ENCODE peak calls at places on chromosomes 13 and 19, in seven cellular contexts. Y is cardiac muscle cell, A is colonic mucosa, H is neural progenitor cell, E is esophagus muscularis mucosa, V is AG09309, T is right lobe of liver. D is an unnamed sample.
A peak's percentile ranks its signal among the peaks of the same experiment; 100 is the strongest.

GRCh38 chr19:55405638-55406037 is 1.9 kb downstream of the UBE2S start:
- DNase-seq in E (no peak), H (no peak), T (no peak), V (no peak), Y (no peak), A (no peak), D (no peak)

GRCh38 chr13:93060144-93060543 is 166.5 kb upstream of the GPC6 start:
- DNase-seq in E (no peak), Y (no peak), T (no peak), H (no peak), A (no peak), V (no peak), D (no peak)

GRCh38 chr13:102948006-102948405 is 102.2 kb downstream of the ERCC5 start:
- DNase-seq in T (no peak), V (no peak), H (peak; percentile 63), E (no peak), Y (no peak), A (no peak), D (no peak)

GRCh38 chr19:29964171-29964570 is 22.1 kb downstream of the URI1 start:
- DNase-seq in E (no peak), T (no peak), Y (no peak), A (no peak), V (no peak), H (no peak), D (no peak)

GRCh38 chr13:82976499-82976898 is 905.8 kb downstream of the SLITRK1 start:
- DNase-seq in Y (no peak), A (no peak), T (no peak), E (no peak), H (no peak), V (no peak), D (no peak)

GRCh38 chr19:19423322-19423721 is 17.8 kb downstream of the GATAD2A start:
- DNase-seq in A (no peak), T (peak; percentile 85), Y (no peak), V (no peak), E (no peak), H (no peak), D (no peak)

GRCh38 chr19:12484011-12484370 is 625 bp downstream of the ZNF709 start:
- DNase-seq in V (no peak), T (no peak), E (no peak), H (no peak), Y (no peak), A (no peak), D (no peak)

GRCh38 chr13:49329831-49330545 is 82.3 kb downstream of the CDADC1 start:
- DNase-seq in V (no peak), H (no peak), E (no peak), T (no peak), A (no peak), Y (peak; percentile 10), D (no peak)

GRCh38 chr19:54390942-54391577 is 24.2 kb upstream of the TTYH1 start:
- DNase-seq in V (peak; percentile 25), Y (peak; percentile 86), A (peak; percentile 51), H (peak; percentile 93), E (no peak), T (no peak), D (no peak)

GRCh38 chr13:33040116-33040515 is 23.9 kb downstream of the KL start:
- DNase-seq in E (no peak), V (no peak), H (no peak), A (no peak), Y (no peak), T (no peak), D (no peak)

GRCh38 chr19:4547303-4548237 is 7.7 kb upstream of the LRG1 start:
- DNase-seq in A (peak; percentile 88), V (no peak), Y (no peak), E (no peak), T (peak; percentile 92), H (no peak), D (no peak)

GRCh38 chr19:1017906-1018305 is 3.0 kb downstream of the TMEM259 start:
- DNase-seq in Y (no peak), T (no peak), A (no peak), V (no peak), E (no peak), H (no peak), D (no peak)

GRCh38 chr19:48630289-48631036 is 6.7 kb downstream of the DBP start:
- DNase-seq in Y (peak; percentile 53), V (no peak), T (peak; percentile 76), A (peak; percentile 69), H (peak; percentile 80), E (no peak), D (no peak)

GRCh38 chr13:98619556-98619955 is 42.6 kb upstream of the STK24 start:
- DNase-seq in H (no peak), Y (no peak), A (no peak), T (no peak), V (no peak), E (no peak), D (peak; percentile 32)
- TF ChIP-seq CTCF in H (no peak), Y (no peak), A (no peak), T (no peak), V (no peak), E (no peak), D (no peak)

DNA sequence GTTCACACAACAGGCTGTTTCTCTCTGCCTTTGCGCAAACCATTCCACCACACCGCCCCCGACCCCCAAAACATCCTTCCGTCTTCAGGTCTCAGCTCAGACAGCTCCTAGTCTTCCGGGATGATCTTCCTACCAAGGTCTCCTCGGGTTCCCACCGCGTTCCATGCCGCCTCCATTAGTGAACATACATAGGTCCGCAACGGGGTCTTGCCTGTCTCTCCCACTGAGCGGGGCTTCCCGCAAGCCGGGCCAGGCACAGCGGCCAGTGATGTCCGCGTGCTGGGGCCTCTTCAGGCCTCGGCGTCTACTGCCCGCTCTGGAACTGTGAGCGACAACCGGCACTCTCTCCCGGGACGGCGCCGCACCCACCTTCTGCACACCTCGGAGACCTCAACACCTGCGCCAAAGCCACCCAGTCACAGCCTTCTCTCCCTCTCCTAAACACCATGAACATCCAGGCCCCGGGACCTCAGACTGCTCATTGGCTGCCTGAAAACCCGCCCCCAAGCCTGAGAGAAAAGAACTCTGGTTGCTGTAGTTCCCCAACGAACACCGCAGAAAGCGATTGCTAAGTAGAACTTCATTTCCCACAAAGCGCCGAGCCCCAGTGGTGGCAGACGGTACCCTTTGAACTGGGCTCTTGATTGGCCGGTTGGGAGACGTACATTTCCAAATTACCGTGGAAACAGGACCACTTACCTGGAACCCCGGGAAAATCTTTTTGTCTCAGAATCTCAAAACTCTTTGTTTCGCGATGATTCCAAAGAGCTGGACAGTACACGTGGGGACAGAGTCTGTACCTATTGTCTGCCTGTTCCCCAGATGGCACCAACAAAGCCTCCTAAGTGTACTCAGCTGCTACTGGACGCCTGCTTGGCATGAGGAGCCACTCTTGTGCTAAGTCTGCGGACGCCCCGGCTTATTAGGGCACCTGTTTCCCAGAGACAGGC is 9.5 kb downstream of the DYRK1B start:
- DNase-seq in E (peak; percentile 98), T (peak; percentile 92), A (peak; percentile 91), H (peak; percentile 96), Y (peak; percentile 95), V (peak; percentile 74), D (peak; percentile 92)
- TF ChIP-seq CTCF in E (peak; percentile 13), T (no peak), A (no peak), H (no peak), Y (no peak), V (no peak), D (no peak)

GRCh38 chr19:41355802-41356201 is 2.1 kb upstream of the TGFB1 start:
- DNase-seq in T (no peak), Y (no peak), A (no peak), H (no peak), E (no peak), V (no peak), D (no peak)

GRCh38 chr19:41353466-41354342 is at the start of gene TGFB1:
- DNase-seq in A (peak; percentile 82), Y (peak; percentile 77), V (peak; percentile 58), H (peak; percentile 85), E (peak; percentile 96), T (peak; percentile 84), D (peak; percentile 96)

GRCh38 chr19:41352609-41353465 is 885 bp downstream of the TGFB1 start:
- DNase-seq in T (peak; percentile 66), H (peak; percentile 81), V (no peak), A (peak; percentile 73), E (peak; percentile 94), Y (peak; percentile 65), D (peak; percentile 88)

GRCh38 chr19:41355035-41355434 is 1.3 kb upstream of the TGFB1 start:
- DNase-seq in E (no peak), Y (no peak), V (no peak), T (no peak), H (no peak), A (no peak), D (no peak)

GRCh38 chr19:41354343-41354974 is 737 bp upstream of the TGFB1 start:
- DNase-seq in T (no peak), H (no peak), Y (no peak), A (peak; percentile 28), E (no peak), V (no peak), D (no peak)
- TF ChIP-seq CTCF in T (no peak), H (no peak), Y (no peak), A (no peak), E (no peak), V (no peak), D (no peak)

GRCh38 chr13:28313579-28313978 is 175.2 kb downstream of the PAN3 start:
- DNase-seq in T (no peak), V (no peak), A (no peak), Y (no peak), E (no peak), H (peak; percentile 40), D (no peak)
- TF ChIP-seq CTCF in T (no peak), V (peak; percentile 47), A (no peak), Y (peak; percentile 50), E (no peak), H (peak; percentile 41), D (peak; percentile 30)

GRCh38 chr19:2047076-2047448 is 4.0 kb downstream of the MKNK2 start:
- DNase-seq in H (no peak), V (no peak), A (no peak), Y (no peak), E (no peak), T (no peak), D (no peak)
- TF ChIP-seq CTCF in H (no peak), V (no peak), A (no peak), Y (no peak), E (no peak), T (no peak), D (no peak)

GRCh38 chr13:110105136-110105535 is 201.8 kb downstream of the COL4A1 start:
- DNase-seq in E (peak; percentile 68), A (no peak), V (no peak), T (no peak), H (no peak), Y (no peak), D (no peak)

GRCh38 chr13:110107568-110108347 is 199.2 kb downstream of the COL4A1 start:
- DNase-seq in E (peak; percentile 87), Y (no peak), H (peak; percentile 61), A (no peak), T (no peak), V (no peak), D (no peak)

GRCh38 chr13:110109140-110109783 is 197.7 kb downstream of the COL4A1 start:
- DNase-seq in Y (no peak), V (no peak), E (no peak), T (no peak), A (no peak), H (no peak), D (no peak)

GRCh38 chr13:110108348-110109139 is 198.4 kb downstream of the COL4A1 start:
- DNase-seq in E (peak; percentile 93), Y (peak; percentile 81), V (no peak), A (peak; percentile 40), T (peak; percentile 84), H (peak; percentile 75), D (peak; percentile 92)

GRCh38 chr13:110106726-110107125 is 200.2 kb downstream of the COL4A1 start:
- DNase-seq in Y (no peak), E (peak; percentile 92), H (no peak), T (peak; percentile 83), A (no peak), V (no peak), D (no peak)
- TF ChIP-seq CTCF in Y (no peak), E (no peak), H (no peak), T (no peak), A (no peak), V (no peak), D (no peak)

GRCh38 chr13:26707122-26708006 is 53.2 kb downstream of the GPR12 start:
- DNase-seq in A (no peak), H (peak; percentile 76), E (peak; percentile 78), T (no peak), V (peak; percentile 10), Y (peak; percentile 69), D (no peak)
- TF ChIP-seq CTCF in A (peak; percentile 17), H (peak; percentile 70), E (no peak), T (peak; percentile 41), V (peak; percentile 73), Y (peak; percentile 72), D (peak; percentile 61)

D was measured in osteocyte.